ENCODE peak calls at places on chromosomes 5 and 9, in five cellular contexts. N, I, A, S and W are unnamed samples.

GRCh38 chr5:178136990-178137389 is 6.2 kb downstream of the RMND5B start:
- DNase-seq in I (no peak), N (no peak), A (no peak), S (peak; percentile 22), W (no peak)

GRCh38 chr5:167835146-167835545 is 456.3 kb upstream of the WWC1 start:
- DNase-seq in I (no peak), N (peak; percentile 13), S (no peak), A (no peak), W (no peak)

GRCh38 chr9:132094314-132094791 is 14.7 kb upstream of the MED27 start:
- DNase-seq in N (peak; percentile 73), S (no peak), I (no peak), A (no peak), W (no peak)

GRCh38 chr5:179422213-179422839 is 77.1 kb upstream of the ADAMTS2 start:
- DNase-seq in A (no peak), I (no peak), N (peak; percentile 23), S (no peak), W (no peak)

GRCh38 chr9:84139296-84140100 is 158.9 kb downstream of the RMI1 start:
- DNase-seq in N (peak; percentile 48), I (no peak), S (no peak), A (peak; percentile 60), W (peak; percentile 73)

GRCh38 chr5:19314840-19315239 is 673.2 kb downstream of the CDH18 start:
- DNase-seq in S (no peak), I (no peak), A (no peak), N (no peak), W (no peak)

GRCh38 chr5:105639068-105639467 is 2031.7 kb downstream of the EFNA5 start:
- DNase-seq in I (no peak), N (no peak), S (peak; percentile 34), A (no peak), W (no peak)

GRCh38 chr9:16884952-16885513 is 14.6 kb upstream of the BNC2 start:
- DNase-seq in S (no peak), A (peak; percentile 35), N (peak; percentile 84), I (no peak), W (peak; percentile 23)

GRCh38 chr9:20355022-20355421 is 267.3 kb downstream of the MLLT3 start:
- DNase-seq in I (no peak), S (no peak), N (peak; percentile 87), A (no peak), W (no peak)

GRCh38 chr5:43773032-43773830 is 170.3 kb downstream of the NNT start:
- DNase-seq in S (no peak), A (no peak), N (peak; percentile 92), I (no peak), W (no peak)

GRCh38 chr9:77417570-77417969 is 230.6 kb downstream of the GNA14 start:
- DNase-seq in N (peak; percentile 83), A (no peak), S (no peak), I (no peak), W (no peak)

GRCh38 chr5:4879693-4880303 is 260.3 kb upstream of the ADAMTS16 start:
- DNase-seq in I (no peak), A (peak; percentile 82), S (peak; percentile 76), N (peak; percentile 53), W (peak; percentile 70)

GRCh38 chr9:33263131-33263935 is 1.2 kb downstream of the BAG1 start:
- DNase-seq in N (peak; percentile 31), I (peak; percentile 78), S (peak; percentile 58), A (no peak), W (no peak)

GRCh38 chr9:19788614-19789271 is at the start of gene SLC24A2:
- DNase-seq in S (no peak), A (no peak), N (peak; percentile 4), I (no peak), W (no peak)

GRCh38 chr5:129400395-129400983 is 59.6 kb upstream of the ADAMTS19 start:
- DNase-seq in I (no peak), A (no peak), S (no peak), N (peak; percentile 38), W (no peak)

GRCh38 chr9:72600671-72601070 is 79.3 kb downstream of the TMC1 start:
- DNase-seq in S (no peak), A (no peak), N (peak; percentile 87), I (no peak), W (no peak)

GRCh38 chr5:54470677-54471076 is 15.2 kb downstream of the HSPB3 start:
- DNase-seq in I (no peak), S (no peak), A (no peak), N (peak; percentile 30), W (no peak)

GRCh38 chr5:55104966-55105701 is 2.7 kb downstream of the GZMA start:
- DNase-seq in A (no peak), I (no peak), N (no peak), S (no peak), W (no peak)

GRCh38 chr9:108056805-108057386 is 567.3 kb upstream of the KLF4 start:
- DNase-seq in S (no peak), I (no peak), N (peak; percentile 90), A (no peak), W (no peak)

GRCh38 chr9:131807131-131807990 is 67.5 kb upstream of the RAPGEF1 start:
- DNase-seq in I (no peak), A (no peak), S (peak; percentile 36), N (no peak), W (no peak)

GRCh38 chr5:134145061-134145757 is 30.7 kb downstream of the TCF7 start:
- DNase-seq in S (no peak), I (no peak), N (no peak), A (no peak), W (no peak)

GRCh38 chr5:66306105-66306843 is 162.2 kb downstream of the SREK1 start:
- DNase-seq in S (no peak), I (no peak), A (peak; percentile 69), N (peak; percentile 84), W (peak; percentile 34)

GRCh38 chr9:36341936-36342577 is 58.0 kb downstream of the RNF38 start:
- DNase-seq in S (no peak), N (no peak), A (no peak), I (no peak), W (no peak)

GRCh38 chr9:129640086-129640870 is 1.7 kb downstream of the ASB6 start:
- DNase-seq in I (no peak), N (no peak), A (peak; percentile 80), S (no peak), W (no peak)

GRCh38 chr9:129637673-129638439 is 4.1 kb downstream of the ASB6 start:
- DNase-seq in I (no peak), N (no peak), S (no peak), A (no peak), W (no peak)

GRCh38 chr9:129640871-129641750 is 840 bp downstream of the ASB6 start:
- DNase-seq in I (no peak), N (no peak), S (no peak), A (no peak), W (no peak)

GRCh38 chr9:129639034-129639630 is 2.8 kb downstream of the ASB6 start:
- DNase-seq in S (no peak), N (no peak), I (no peak), A (no peak), W (no peak)

DNA sequence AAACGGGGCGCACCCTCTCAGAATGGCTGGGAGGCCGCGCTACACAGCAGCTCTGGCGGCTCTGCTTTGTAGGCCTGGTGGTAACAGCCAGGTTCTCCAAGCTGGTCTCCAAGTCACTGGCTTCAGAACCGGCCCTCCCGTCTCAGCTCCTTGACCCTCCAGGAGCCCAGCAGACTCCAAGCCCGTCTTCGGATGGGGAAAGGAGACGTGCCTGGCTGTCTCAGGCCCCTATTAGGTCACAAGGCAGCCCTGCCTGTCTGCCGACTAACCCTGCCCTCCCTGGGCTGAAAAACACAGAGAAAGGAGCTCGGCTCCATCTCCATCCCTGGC is 2.2 kb downstream of the ASB6 start:
- DNase-seq in A (no peak), I (no peak), N (no peak), S (no peak), W (no peak)
- H3K4me3 ChIP-seq in A (no peak overlapping the region), I (no peak overlapping the region), N (no peak overlapping the region), S (no peak overlapping the region), W (no peak overlapping the region)

DNA sequence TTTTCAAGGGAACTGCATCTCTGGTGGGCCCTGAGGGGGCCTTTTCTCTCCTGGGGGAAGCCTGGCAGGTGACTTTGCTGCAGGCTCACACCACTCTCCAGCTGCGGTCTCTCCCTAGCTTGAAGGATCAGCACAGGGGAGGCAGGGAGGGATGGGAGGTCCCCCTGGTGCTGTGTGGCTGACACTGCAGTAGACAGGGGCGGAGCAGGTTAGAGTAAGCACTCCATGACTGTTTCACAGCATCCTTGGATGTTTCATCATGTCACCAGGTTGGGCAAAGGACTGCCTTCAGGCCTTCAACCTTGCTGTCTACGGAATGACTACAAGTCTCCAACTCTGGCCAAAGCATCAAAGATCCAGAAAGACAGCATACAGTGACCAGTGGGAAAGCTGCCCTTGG is 470.7 kb downstream of the CDK5RAP2 start:
- DNase-seq in N (no peak), I (no peak), S (no peak), A (no peak), W (no peak)
- TF ChIP-seq CTCF in N (no peak), I (no peak), S (no peak), A (no peak), W (no peak)

GRCh38 chr9:124940521-124940893 is 376 bp downstream of the GOLGA1 start:
- DNase-seq in S (no peak), A (no peak), I (no peak), N (peak; percentile 1), W (no peak)

GRCh38 chr9:124940894-124941688 is at the start of gene GOLGA1:
- DNase-seq in N (peak; percentile 94), A (peak; percentile 98), S (peak; percentile 98), I (peak; percentile 99), W (peak; percentile 98)

GRCh38 chr9:124934290-124934689 is 6.6 kb downstream of the GOLGA1 start:
- DNase-seq in N (peak; percentile 54), A (no peak), S (no peak), I (no peak), W (no peak)

GRCh38 chr9:124941689-124942561 is 1.0 kb upstream of the GOLGA1 start:
- DNase-seq in N (peak; percentile 66), A (peak; percentile 66), S (peak; percentile 77), I (peak; percentile 93), W (peak; percentile 71)

DNA sequence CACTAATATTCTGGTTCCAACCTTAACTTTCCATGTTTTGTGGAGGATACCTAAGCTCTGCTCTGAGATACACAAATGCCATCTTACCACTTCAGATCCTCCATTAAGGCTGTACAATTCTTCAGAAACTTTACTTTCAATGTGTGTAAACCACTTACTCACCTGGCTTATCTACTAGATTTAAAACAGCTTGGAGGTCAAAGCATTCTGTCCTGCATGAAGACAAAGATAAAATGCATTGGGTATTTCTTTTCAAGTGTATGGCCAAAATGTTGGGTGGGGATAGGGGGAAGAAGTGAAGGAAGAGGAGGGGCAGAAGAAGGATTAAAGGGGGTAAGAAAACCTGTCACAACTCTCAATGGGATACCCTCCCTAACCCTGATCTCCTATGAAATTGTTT is 939 bp downstream of the GOLGA1 start:
- DNase-seq in N (no peak), I (no peak), S (no peak), A (no peak), W (no peak)
- H3K4me3 ChIP-seq in N (peak overlapping the region; percentile 95), I (peak overlapping the region; percentile 83), S (peak overlapping the region; percentile 75), A (no peak overlapping the region), W (peak overlapping the region; percentile 60)

GRCh38 chr5:57863661-57864060 is 381.1 kb upstream of the ACTBL2 start:
- DNase-seq in A (no peak), N (peak; percentile 16), S (no peak), I (no peak), W (no peak)

GRCh38 chr5:57858905-57859304 is 376.3 kb upstream of the ACTBL2 start:
- DNase-seq in A (no peak), I (no peak), S (no peak), N (no peak), W (no peak)

GRCh38 chr5:57857696-57858095 is 375.1 kb upstream of the ACTBL2 start:
- DNase-seq in S (no peak), N (no peak), A (no peak), I (no peak), W (no peak)

GRCh38 chr5:57859626-57860025 is 377.0 kb upstream of the ACTBL2 start:
- DNase-seq in A (no peak), N (no peak), I (no peak), S (no peak), W (no peak)

GRCh38 chr5:57862471-57863282 is 380.1 kb upstream of the ACTBL2 start:
- DNase-seq in A (no peak), S (no peak), I (no peak), N (peak; percentile 52), W (no peak)
- TF ChIP-seq CTCF in A (no peak), S (no peak), I (no peak), N (no peak), W (no peak)